ENCODE peak calls at places on chromosomes 2 and 18, in five cellular contexts. U, A, L, G and N are unnamed samples. For H3K4me1, the result is how much of the 10 kb centered on the place peaks cover.

GRCh38 chr2:239593455-239593854 is 192.6 kb upstream of the HDAC4 start:
- DNase-seq in L (no peak), G (no peak), A (no peak), U (no peak), N (no peak)

GRCh38 chr2:121532894-121533293 is 2.2 kb downstream of the RNU4ATAC start:
- DNase-seq in U (no peak), A (no peak), G (peak), L (no peak), N (no peak)

GRCh38 chr2:158965731-158966130 is 2.7 kb upstream of the TANC1 start:
- DNase-seq in L (no peak), U (no peak), G (no peak), A (no peak), N (no peak)

GRCh38 chr2:184780944-184781343 is 182.6 kb downstream of the ZNF804A start:
- DNase-seq in U (no peak), A (no peak), G (no peak), L (peak), N (no peak)

GRCh38 chr2:71925268-71926097 is 222.2 kb downstream of the CYP26B1 start:
- DNase-seq in G (no peak), A (no peak), U (no peak), L (peak), N (no peak)

GRCh38 chr2:150141241-150142001 is 346.0 kb downstream of the RND3 start:
- DNase-seq in U (no peak), A (no peak), G (no peak), L (no peak), N (no peak)

GRCh38 chr18:51195602-51196115 is 1.8 kb downstream of the MEX3C start:
- DNase-seq in L (peak), A (peak), U (no peak), G (peak), N (peak)

GRCh38 chr2:5748941-5749731 is 57.0 kb downstream of the SOX11 start:
- DNase-seq in A (no peak), U (no peak), L (no peak), G (no peak), N (no peak)

GRCh38 chr2:26008851-26009566 is 24.9 kb upstream of the RAB10 start:
- DNase-seq in L (peak), A (no peak), U (no peak), G (no peak), N (no peak)

GRCh38 chr2:1613731-1614354 is 130.5 kb downstream of the PXDN start:
- DNase-seq in U (no peak), A (no peak), G (no peak), L (peak), N (no peak)

GRCh38 chr2:65586516-65586915 is 154.1 kb upstream of the SPRED2 start:
- DNase-seq in G (no peak), U (no peak), A (no peak), L (no peak), N (no peak)

GRCh38 chr2:200477667-200478121 is 32.2 kb downstream of the KCTD18 start:
- DNase-seq in L (peak), A (no peak), G (no peak), U (no peak), N (no peak)

GRCh38 chr2:221034973-221035372 is 537.1 kb downstream of the EPHA4 start:
- DNase-seq in L (no peak), G (no peak), U (no peak), A (no peak), N (no peak)

GRCh38 chr2:209985879-209986278 is 16.6 kb upstream of the RPE start:
- DNase-seq in L (no peak), U (no peak), G (no peak), A (no peak), N (no peak)

DNA sequence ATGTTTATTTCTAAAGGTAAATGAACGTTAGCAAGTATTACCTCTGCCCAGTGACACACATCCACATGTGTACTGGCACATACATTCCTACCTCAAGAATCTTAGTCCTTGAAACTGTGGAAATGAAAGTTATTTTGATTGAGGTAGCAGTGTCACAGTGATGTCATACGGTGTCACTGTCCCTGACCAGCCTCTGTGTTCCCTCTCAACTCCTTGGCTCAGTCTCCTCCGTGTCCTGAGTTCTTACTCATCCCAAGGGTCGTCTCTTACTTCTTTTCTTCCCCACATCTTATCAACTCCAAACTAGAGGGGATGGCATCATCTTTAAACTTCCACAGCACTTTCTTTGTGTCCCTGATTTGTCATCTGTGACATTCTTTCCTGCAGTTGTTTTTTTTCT is 3.3 kb downstream of the NCK2 start:
- DNase-seq in L (no peak), A (no peak), G (no peak), U (peak), N (peak)
- H3K27ac ChIP-seq in L (no peak), A (no peak), G (no peak), U (peak), N (peak)

DNA sequence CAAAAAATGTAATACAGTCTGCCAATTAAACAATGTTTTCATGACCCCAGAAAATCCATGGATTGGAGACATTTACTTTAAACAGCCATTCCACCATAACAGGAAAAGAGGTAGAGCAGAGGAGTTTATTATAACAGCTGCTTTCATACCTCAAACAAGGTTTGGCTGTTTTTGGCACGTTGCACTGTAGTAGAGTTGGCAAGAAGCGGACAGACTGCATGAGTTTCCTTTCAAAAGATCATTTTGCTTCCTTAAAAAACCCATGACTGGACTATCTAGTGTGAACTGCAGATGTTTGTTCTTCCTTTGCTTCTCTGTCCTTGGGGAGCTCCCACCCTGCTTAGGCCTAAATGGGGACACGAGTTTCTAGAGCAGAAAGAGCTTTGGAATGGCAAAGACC is 108.5 kb upstream of the THOC1 start:
- DNase-seq in L (peak), U (no peak), G (no peak), A (no peak), N (no peak)
- H3K4me1 ChIP-seq in L (under half), U (under half), G (under half), A (under half), N (under half)

GRCh38 chr2:73290049-73290839 is 3.1 kb downstream of the EGR4 start:
- DNase-seq in L (peak), A (no peak), U (no peak), G (peak), N (no peak)

GRCh38 chr2:73292906-73293533 is 328 bp downstream of the EGR4 start:
- DNase-seq in U (no peak), L (no peak), G (peak), A (no peak), N (no peak)

GRCh38 chr2:73291093-73291460 is 2.3 kb downstream of the EGR4 start:
- DNase-seq in L (peak), G (peak), U (no peak), A (peak), N (peak)

GRCh38 chr2:73292316-73292905 is 937 bp downstream of the EGR4 start:
- DNase-seq in L (no peak), G (no peak), A (no peak), U (no peak), N (no peak)

DNA sequence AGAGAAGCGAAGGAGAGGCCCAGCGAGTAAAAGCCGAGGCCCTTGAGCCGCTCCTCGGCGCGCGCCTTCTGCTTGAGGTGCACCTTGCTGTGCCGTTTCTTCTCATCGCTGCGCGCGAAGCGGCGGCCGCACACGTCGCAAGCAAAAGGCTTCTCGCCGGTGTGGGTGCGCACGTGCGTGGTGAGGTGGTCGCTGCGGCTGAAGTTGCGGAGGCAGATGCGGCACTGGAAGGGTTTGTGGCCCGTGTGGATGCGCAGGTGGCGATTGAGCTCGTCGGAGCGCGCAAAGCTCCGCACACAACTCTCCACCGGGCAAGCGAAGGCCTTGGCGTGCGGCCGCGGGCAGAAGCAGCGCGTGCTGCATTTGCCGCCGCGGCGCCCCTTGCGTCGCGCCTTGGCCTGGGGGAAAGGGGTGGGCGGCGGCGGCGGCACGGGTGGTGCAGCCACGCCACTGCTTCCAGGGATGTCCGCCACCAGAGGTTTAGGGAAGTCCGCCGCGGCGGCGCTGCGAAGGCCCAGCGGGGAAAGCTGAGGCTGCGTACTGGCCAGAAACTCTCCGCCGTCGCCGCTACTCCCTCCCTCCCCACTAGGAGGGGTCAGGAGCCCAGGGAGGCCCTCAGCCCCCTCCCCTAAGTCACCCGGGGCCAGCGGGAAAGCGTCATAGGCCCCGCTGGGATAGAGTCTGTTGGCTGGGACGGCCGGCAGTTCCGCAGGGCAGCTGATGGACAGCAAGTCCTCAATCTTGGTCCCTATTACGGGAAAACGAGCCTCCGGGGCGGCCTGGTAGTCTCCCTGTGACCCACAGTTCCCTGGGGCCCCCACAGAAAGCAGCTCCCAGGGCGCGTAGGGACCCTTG is 1.7 kb downstream of the EGR4 start:
- DNase-seq in U (no peak), A (no peak), L (no peak), G (peak), N (no peak)
- H3K4me3 ChIP-seq in U (peak), A (peak), L (peak), G (peak), N (no peak)

GRCh38 chr18:6412933-6413472 is 1.7 kb downstream of the L3MBTL4 start:
- DNase-seq in L (no peak), G (no peak), A (no peak), U (no peak), N (no peak)

GRCh38 chr18:6409933-6410332 is 4.8 kb downstream of the L3MBTL4 start:
- DNase-seq in L (no peak), U (no peak), G (no peak), A (no peak), N (no peak)

GRCh38 chr18:6414118-6414722 is 491 bp downstream of the L3MBTL4 start:
- DNase-seq in G (peak), U (no peak), L (peak), A (no peak), N (no peak)

GRCh38 chr18:6413554-6414117 is 1.1 kb downstream of the L3MBTL4 start:
- DNase-seq in U (no peak), L (no peak), G (peak), A (no peak), N (no peak)

DNA sequence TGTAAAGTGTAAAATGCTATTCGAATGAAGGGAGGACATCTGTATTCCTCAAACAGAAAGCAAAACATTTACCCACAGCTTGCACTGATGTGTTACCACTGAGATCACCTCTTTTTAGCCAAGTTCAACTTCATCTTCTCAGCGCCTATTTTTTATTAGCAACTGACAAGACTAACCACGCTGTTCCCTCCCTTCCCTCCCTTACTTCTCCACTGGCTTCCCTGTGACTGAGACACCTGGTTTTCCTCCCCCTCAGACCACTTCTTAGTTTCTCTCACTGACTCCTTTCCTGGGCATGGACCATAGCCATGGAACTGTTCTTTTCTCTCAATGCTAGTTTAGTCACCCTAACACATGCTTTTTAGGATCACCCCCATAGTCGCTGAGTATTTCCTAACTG is 3.3 kb downstream of the L3MBTL4 start:
- DNase-seq in G (no peak), U (no peak), A (no peak), L (no peak), N (no peak)
- H3K27ac ChIP-seq in G (no peak), U (no peak), A (no peak), L (no peak), N (no peak)

GRCh38 chr2:231613655-231614558 is 21.2 kb downstream of the TEX44 start:
- DNase-seq in G (peak), L (peak), U (peak), A (peak), N (peak)

GRCh38 chr2:231621051-231621879 is 28.6 kb downstream of the TEX44 start:
- DNase-seq in U (no peak), A (no peak), L (peak), G (peak), N (no peak)

GRCh38 chr2:231614559-231615057 is 21.9 kb downstream of the TEX44 start:
- DNase-seq in U (no peak), L (no peak), A (no peak), G (no peak), N (no peak)

GRCh38 chr2:231615058-231615671 is 22.5 kb downstream of the TEX44 start:
- DNase-seq in L (no peak), G (peak), U (no peak), A (no peak), N (peak)

GRCh38 chr2:231617059-231617926 is 24.6 kb downstream of the TEX44 start:
- DNase-seq in L (peak), U (no peak), G (no peak), A (no peak), N (no peak)
- H3K4me1 ChIP-seq in L (under half), U (under half), G (under half), A (under half), N (under half)

DNA sequence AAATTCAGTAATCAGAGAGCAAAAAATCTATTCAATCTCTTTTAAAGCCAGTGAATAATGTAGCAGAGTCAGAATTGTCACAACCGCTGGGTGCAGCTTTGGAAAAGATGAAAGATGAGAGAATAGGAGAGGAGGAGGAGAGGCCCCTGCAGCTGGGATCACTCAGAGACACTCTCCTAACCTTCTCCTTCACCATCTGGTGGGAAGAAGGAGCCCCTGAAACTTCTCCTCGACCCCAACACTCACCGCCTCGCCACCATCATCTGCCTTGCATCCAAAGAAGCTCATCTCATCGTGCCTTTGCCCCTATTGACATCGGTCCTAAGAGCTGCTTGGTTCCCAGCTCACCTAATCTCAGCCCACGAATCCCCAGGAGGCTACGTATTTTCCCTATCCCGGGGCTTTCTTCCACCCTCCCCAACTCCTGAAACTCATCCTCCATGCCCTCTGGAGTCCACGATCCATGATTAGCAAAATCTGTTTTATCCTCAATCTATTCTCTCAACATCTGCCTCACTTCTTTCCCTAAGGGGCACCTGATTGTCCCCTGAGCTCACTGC is 58.5 kb downstream of the PKDCC start:
- DNase-seq in G (no peak), U (no peak), A (no peak), L (no peak), N (no peak)
- H3K4me3 ChIP-seq in G (no peak), U (peak), A (no peak), L (no peak), N (peak)

GRCh38 chr18:70160075-70160678 is 45.3 kb downstream of the RTTN start:
- DNase-seq in U (no peak), A (no peak), G (no peak), L (no peak), N (no peak)
- H3K27ac ChIP-seq in U (no peak), A (no peak), G (no peak), L (no peak), N (no peak)

DNA sequence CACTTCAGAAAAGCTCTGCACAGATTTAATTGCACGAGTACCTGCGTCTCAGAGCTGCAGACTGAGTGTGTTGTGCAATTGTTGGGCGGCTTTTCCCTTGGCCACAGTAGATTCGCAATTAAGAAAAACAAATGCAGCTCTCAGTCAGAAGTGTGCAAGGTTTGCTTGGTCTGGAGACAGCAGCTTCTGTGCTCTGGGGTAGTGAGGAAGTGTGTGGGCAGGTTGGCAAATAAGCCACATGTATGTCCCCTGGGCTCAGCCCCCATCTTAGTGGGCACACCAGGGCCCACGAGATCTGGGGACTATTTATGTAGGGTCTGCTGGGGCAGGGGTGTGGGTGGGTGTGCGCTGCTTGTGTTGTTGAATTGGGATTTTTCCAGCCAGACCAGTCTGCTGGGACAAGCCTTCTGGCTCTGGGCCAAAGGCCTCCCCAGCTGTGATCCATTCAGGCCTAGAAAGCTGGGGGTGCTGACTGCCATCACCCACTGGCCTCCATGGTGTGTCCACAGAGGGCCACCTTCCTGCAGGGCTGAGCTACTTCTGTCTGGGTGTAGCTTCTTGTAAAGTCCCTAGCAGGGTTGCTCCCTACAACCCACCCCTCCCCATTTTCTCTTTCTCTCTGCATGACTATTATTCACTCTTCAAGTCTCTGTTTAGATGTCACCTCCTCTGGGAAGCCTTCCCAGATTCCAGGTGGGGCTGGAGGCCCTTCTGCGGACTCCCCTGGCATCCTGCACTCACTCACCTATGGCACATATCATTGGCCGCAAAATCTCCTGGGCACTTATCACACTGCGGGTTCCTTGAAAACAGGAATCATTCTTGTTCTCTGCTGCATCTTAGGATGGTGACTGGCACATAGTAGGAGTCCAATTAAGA is 67.8 kb downstream of the ODC1 start:
- DNase-seq in L (peak), U (no peak), A (no peak), G (no peak), N (no peak)
- H3K4me1 ChIP-seq in L (under half), U (half or more), A (under half), G (under half), N (half or more)

GRCh38 chr18:74806073-74806472 is 208.4 kb downstream of the ZNF407 start:
- DNase-seq in G (no peak), U (no peak), L (no peak), A (no peak), N (no peak)
- H3K4me3 ChIP-seq in G (no peak), U (no peak), L (no peak), A (no peak), N (no peak)

DNA sequence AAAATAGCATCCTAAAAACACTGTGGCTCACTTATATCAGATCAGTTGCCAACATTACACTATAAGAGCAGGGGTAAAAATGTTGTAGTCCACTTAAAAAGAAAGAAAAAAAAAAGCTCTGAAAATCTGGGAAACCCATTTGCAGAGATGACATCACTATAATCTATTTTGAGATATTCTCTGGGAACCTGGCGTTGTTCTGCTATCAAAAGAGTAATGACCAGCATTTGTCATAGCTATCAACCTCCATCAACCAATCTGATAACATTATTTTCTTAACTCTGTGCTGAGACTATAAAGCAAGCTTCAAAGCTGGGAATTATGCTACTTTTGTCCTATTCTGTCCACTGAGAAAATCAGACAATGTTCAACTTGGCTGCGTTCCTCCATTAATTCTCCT is 107.6 kb downstream of the STK39 start:
- DNase-seq in L (no peak), U (no peak), G (no peak), A (no peak), N (no peak)
- H3K27ac ChIP-seq in L (no peak), U (no peak), G (no peak), A (no peak), N (no peak)